ENCODE peak calls at places on chromosomes 2 and 18, in seven cellular contexts. K is body of pancreas, I is ovary, J is endothelial cell of umbilical vein, T is IMR-90, H is lower leg skin, V is stomach. O is an unnamed sample.

GRCh38 chr2:138244400-138245001 is 257.1 kb upstream of the SPOPL start:
- DNase-seq in K (no peak), I (no peak), V (no peak), J (no peak), T (peak), H (no peak), O (no peak)

GRCh38 chr18:37565138-37565984 is at the start of gene CELF4:
- DNase-seq in H (no peak), J (peak), K (peak), I (no peak), V (no peak), T (no peak), O (peak)

GRCh38 chr2:46846454-46846990 is 69.1 kb downstream of the MCFD2 start:
- DNase-seq in J (no peak), I (no peak), T (no peak), H (no peak), K (no peak), V (no peak), O (peak)

GRCh38 chr2:145874466-145874865 is 1354.5 kb upstream of the ZEB2 start:
- DNase-seq in I (no peak), K (no peak), V (no peak), T (peak), J (peak), H (no peak), O (peak)

GRCh38 chr18:43314931-43315330 is 37.6 kb upstream of the SYT4 start:
- DNase-seq in I (no peak), V (no peak), T (no peak), H (no peak), K (no peak), J (no peak), O (no peak)

GRCh38 chr18:6885992-6886823 is 156.7 kb downstream of the ARHGAP28 start:
- DNase-seq in J (peak), H (no peak), V (peak), I (peak), T (peak), K (peak), O (peak)

GRCh38 chr18:36745219-36745975 is 83.4 kb downstream of the TPGS2 start:
- DNase-seq in T (no peak), H (no peak), J (no peak), K (no peak), I (no peak), V (no peak), O (no peak)

GRCh38 chr2:18413794-18414396 is 146.6 kb downstream of the RDH14 start:
- DNase-seq in H (no peak), V (no peak), K (no peak), J (peak), I (peak), T (peak), O (peak)

GRCh38 chr2:219269362-219270054 is 9.7 kb upstream of the DNAJB2 start:
- DNase-seq in T (no peak), I (peak), H (no peak), K (peak), J (peak), V (peak), O (peak)

GRCh38 chr2:221926327-221926726 is 354.2 kb upstream of the EPHA4 start:
- DNase-seq in K (no peak), I (no peak), T (no peak), H (no peak), V (no peak), J (no peak), O (no peak)

GRCh38 chr2:195395351-195395750 is 261.7 kb upstream of the SLC39A10 start:
- DNase-seq in H (no peak), T (peak), K (no peak), I (no peak), J (no peak), V (no peak), O (no peak)

GRCh38 chr2:208515099-208515498 is 108.5 kb downstream of the PTH2R start:
- DNase-seq in H (no peak), T (no peak), J (no peak), I (no peak), V (no peak), K (no peak), O (no peak)

GRCh38 chr2:233261819-233262555 is 10.5 kb downstream of the ATG16L1 start:
- DNase-seq in J (no peak), K (no peak), I (no peak), V (no peak), H (no peak), T (no peak), O (no peak)

GRCh38 chr2:11777066-11777782 is 30.8 kb downstream of the LPIN1 start:
- DNase-seq in K (no peak), V (no peak), J (no peak), I (no peak), T (no peak), H (peak), O (no peak)

GRCh38 chr2:118670868-118671267 is 176.6 kb downstream of the EN1 start:
- DNase-seq in J (no peak), H (no peak), K (no peak), T (peak), V (no peak), I (no peak), O (no peak)

GRCh38 chr2:237196866-237197618 is 111.4 kb downstream of the COPS8 start:
- DNase-seq in K (no peak), T (peak), H (peak), I (peak), J (no peak), V (no peak), O (no peak)

GRCh38 chr2:46329803-46330775 is 32.9 kb downstream of the EPAS1 start:
- DNase-seq in V (no peak), H (no peak), J (no peak), I (no peak), T (peak), K (no peak), O (no peak)

GRCh38 chr2:201630577-201630976 is 12.7 kb downstream of the TMEM237 start:
- DNase-seq in K (no peak), J (no peak), V (no peak), H (no peak), I (no peak), T (no peak), O (no peak)

GRCh38 chr2:175601969-175602368 is 400.1 kb downstream of the LNPK start:
- DNase-seq in V (no peak), T (no peak), I (no peak), J (no peak), H (no peak), K (no peak), O (no peak)

GRCh38 chr18:42131940-42132244 is 176.9 kb downstream of the PIK3C3 start:
- DNase-seq in K (no peak), J (no peak), T (no peak), V (no peak), H (no peak), I (no peak), O (no peak)

GRCh38 chr2:123451517-123451916 is 573.6 kb upstream of the CNTNAP5 start:
- DNase-seq in I (no peak), V (no peak), K (no peak), J (no peak), H (no peak), T (no peak), O (no peak)

GRCh38 chr2:221673248-221673647 is 101.1 kb upstream of the EPHA4 start:
- DNase-seq in J (no peak), K (no peak), I (no peak), V (no peak), T (no peak), H (no peak), O (no peak)

GRCh38 chr2:75729861-75730260 is 19.1 kb upstream of the GCFC2 start:
- DNase-seq in V (no peak), T (no peak), H (no peak), K (no peak), J (peak), I (no peak), O (no peak)

GRCh38 chr2:68709421-68709911 is 25.1 kb upstream of the ARHGAP25 start:
- DNase-seq in T (peak), H (no peak), J (peak), I (peak), V (no peak), K (no peak), O (peak)

GRCh38 chr2:128640847-128641360 is 322.2 kb upstream of the HS6ST1 start:
- DNase-seq in J (no peak), K (no peak), T (no peak), H (peak), V (peak), I (peak), O (peak)

GRCh38 chr2:3870222-3870621 is 166.8 kb downstream of the DCDC2C start:
- DNase-seq in K (no peak), I (no peak), V (no peak), H (no peak), T (no peak), J (no peak), O (no peak)

GRCh38 chr2:108325756-108326155 is 37.1 kb downstream of the SULT1C2 start:
- DNase-seq in I (no peak), H (no peak), K (no peak), V (no peak), J (no peak), T (peak), O (no peak)

GRCh38 chr2:218026676-218027425 is 24.1 kb upstream of the TNS1 start:
- DNase-seq in I (no peak), H (peak), J (no peak), K (peak), T (no peak), V (peak), O (no peak)

GRCh38 chr18:65523461-65523860 is 227.4 kb upstream of the CDH7 start:
- DNase-seq in I (no peak), T (no peak), K (no peak), J (no peak), H (no peak), V (no peak), O (no peak)
- TF ChIP-seq CTCF in I (no peak), T (no peak), K (no peak), J (no peak), H (no peak), V (no peak), O (no peak)

DNA sequence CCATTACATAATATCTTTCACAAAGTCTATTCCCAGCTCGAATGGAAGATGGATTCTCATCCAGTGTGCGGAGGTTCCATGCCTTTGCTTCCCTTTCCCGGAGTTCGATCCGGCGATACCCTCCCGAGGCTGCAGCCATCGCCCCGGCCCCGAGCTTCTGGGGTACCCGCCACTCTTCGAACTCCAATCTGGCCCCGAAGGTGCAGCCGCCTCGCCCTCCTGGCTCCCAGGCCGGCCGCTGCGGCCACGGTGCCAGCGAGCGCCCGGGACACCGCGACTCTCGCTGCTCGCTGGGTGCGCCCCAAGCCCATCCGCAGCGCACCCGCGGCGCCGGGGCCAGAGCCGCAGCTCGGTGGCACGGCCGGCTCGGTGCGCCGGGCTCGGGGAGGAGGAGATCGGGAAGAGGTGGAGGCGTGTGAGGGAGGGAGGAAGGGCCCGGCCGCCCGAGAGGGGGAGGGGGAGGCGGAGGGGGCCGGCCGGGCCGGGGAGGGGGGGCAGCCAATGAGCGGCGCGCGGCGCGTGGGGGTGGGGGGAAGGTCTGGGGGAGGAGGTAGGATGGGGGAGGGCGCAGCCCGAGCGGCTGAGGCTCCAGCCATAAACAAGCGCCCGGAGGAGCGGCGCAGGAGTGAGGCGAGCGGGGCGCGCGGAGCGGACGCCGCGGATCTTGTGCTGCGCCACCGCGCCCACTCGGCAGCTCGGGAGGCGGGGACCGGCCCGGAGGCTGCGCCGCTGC is at the start of gene CRIM1:
- DNase-seq in H (peak), V (peak), K (peak), T (peak), J (peak), I (peak), O (peak)
- TF ChIP-seq POLR2A in H (peak), V (no peak), K (peak), T (peak), J (peak), I (peak), O (peak)

GRCh38 chr2:55268907-55269611 is at the start of gene MTIF2:
- DNase-seq in V (peak), J (peak), T (peak), I (peak), K (peak), H (peak), O (peak)
- TF ChIP-seq CTCF in V (peak), J (no peak), T (peak), I (peak), K (peak), H (no peak), O (peak)

GRCh38 chr18:22348521-22349316 is 69.0 kb downstream of the CTAGE1 start:
- DNase-seq in K (peak), T (peak), I (peak), H (no peak), J (peak), V (peak), O (peak)

GRCh38 chr18:22347624-22348511 is 69.8 kb downstream of the CTAGE1 start:
- DNase-seq in V (no peak), H (no peak), I (peak), K (peak), J (peak), T (peak), O (no peak)

GRCh38 chr18:22345733-22346132 is 72.0 kb downstream of the CTAGE1 start:
- DNase-seq in I (no peak), J (peak), T (peak), V (no peak), H (no peak), K (no peak), O (peak)

GRCh38 chr18:22346342-22346967 is 71.3 kb downstream of the CTAGE1 start:
- DNase-seq in H (no peak), J (peak), I (peak), V (peak), K (peak), T (peak), O (peak)

DNA sequence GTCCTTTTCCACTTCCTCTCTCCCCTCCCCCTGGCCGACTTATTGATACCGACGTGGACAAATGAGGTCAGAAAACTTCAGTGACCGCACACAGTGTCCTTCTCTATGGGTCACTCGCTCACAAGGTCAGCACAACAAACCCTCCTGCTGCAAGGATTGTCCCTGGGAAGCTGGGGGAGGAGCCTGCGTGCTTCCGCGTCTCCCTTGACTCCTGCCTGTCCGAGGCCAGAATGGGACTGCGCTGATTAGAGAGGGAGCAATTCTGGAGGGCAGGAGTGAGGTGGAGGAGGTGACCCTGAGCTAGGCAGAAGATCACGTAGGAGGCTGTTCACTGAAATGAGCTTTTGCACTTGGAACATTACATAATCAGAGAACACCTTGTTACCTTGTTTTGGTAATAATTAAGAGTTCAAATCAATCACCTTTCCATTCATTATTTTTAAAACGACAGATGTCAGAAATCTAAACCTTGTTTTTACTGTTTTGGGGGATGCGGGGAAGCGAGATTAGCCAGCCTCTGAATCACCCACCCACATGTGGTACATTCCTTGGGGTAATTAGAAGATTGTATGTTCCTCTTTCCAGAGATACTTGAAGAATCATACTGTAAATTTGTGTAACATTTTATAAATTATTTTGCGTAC is 70.6 kb downstream of the CTAGE1 start:
- DNase-seq in V (peak), H (no peak), K (peak), J (peak), T (peak), I (peak), O (peak)
- TF ChIP-seq POLR2A in V (no peak), H (no peak), K (no peak), J (no peak), T (no peak), I (peak), O (peak)

GRCh38 chr2:111703759-111704158 is 180.2 kb downstream of the ANAPC1 start:
- DNase-seq in J (no peak), H (peak), V (no peak), T (no peak), K (no peak), I (no peak), O (peak)

GRCh38 chr2:111701798-111702118 is 182.2 kb downstream of the ANAPC1 start:
- DNase-seq in T (no peak), J (no peak), V (no peak), I (no peak), H (peak), K (no peak), O (no peak)

GRCh38 chr2:111701266-111701665 is 182.7 kb downstream of the ANAPC1 start:
- DNase-seq in J (no peak), T (no peak), H (peak), V (no peak), I (no peak), K (no peak), O (no peak)

GRCh38 chr2:111702809-111703196 is 181.2 kb downstream of the ANAPC1 start:
- DNase-seq in J (no peak), T (no peak), I (no peak), V (no peak), H (peak), K (no peak), O (no peak)

DNA sequence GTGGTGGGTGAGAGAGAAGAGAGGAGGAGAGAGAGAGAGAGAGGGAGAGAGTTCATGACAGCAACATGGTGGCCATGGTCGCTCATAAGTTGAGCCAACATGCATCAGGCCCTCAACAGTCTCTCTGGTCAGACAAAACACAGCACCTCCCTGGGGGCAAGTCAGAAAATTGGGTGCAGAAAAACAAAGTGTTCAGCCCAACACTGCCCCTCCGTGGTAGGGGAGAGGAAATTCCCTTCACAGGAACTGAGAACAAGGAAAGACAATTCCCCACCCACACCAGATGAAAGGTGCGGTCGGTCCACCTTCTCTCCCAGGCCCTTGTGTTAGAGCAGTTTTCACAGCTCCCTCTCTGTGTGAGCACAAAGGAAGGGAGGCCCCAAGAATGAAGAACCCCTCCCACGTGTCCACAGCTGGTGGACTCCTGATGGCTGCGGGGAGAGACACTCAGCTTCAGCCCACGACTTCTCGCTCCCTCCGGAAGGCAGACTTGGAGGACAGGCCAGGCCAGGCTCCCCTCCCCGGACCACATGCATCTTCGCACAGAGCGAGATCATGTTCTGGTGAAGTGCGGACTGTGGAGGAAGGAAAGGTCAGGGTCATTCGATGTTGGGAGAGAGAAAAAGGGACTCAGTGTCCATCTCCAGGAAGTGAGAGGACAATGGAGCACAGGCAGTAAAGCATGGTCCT is 181.7 kb downstream of the ANAPC1 start:
- DNase-seq in T (peak), K (peak), H (peak), V (peak), J (peak), I (no peak), O (peak)
- TF ChIP-seq CTCF in T (peak), K (peak), H (no peak), V (peak), J (peak), I (no peak), O (peak)

GRCh38 chr2:73112913-73113633 is at the start of gene RAB11FIP5:
- DNase-seq in T (peak), V (peak), I (peak), H (peak), J (peak), K (peak), O (peak)
- TF ChIP-seq POLR2A in T (peak), V (no peak), I (peak), H (no peak), J (peak), K (peak), O (peak)

GRCh38 chr2:173090973-173091660 is 15.5 kb downstream of the MAP3K20 start:
- DNase-seq in V (no peak), T (no peak), K (no peak), H (no peak), J (no peak), I (peak), O (no peak)
- TF ChIP-seq CTCF in V (no peak), T (peak), K (no peak), H (no peak), J (no peak), I (peak), O (no peak)

GRCh38 chr2:151262629-151263028 is 966 bp upstream of the RBM43 start:
- DNase-seq in I (no peak), T (no peak), H (no peak), J (no peak), K (no peak), V (no peak), O (peak)

GRCh38 chr2:151260492-151261239 is 997 bp downstream of the RBM43 start:
- DNase-seq in H (no peak), T (peak), V (no peak), K (peak), I (no peak), J (peak), O (no peak)

GRCh38 chr2:151264157-151264835 is 2.6 kb upstream of the RBM43 start:
- DNase-seq in I (no peak), K (no peak), V (no peak), H (no peak), J (no peak), T (no peak), O (no peak)

GRCh38 chr2:151261977-151262291 is 271 bp upstream of the RBM43 start:
- DNase-seq in H (no peak), V (no peak), T (no peak), K (no peak), J (no peak), I (no peak), O (no peak)

GRCh38 chr2:151261240-151261976 is at the start of gene RBM43:
- DNase-seq in K (peak), H (peak), V (peak), I (peak), T (peak), J (peak), O (peak)
- TF ChIP-seq POLR2A in K (peak), H (peak), V (no peak), I (peak), T (peak), J (peak), O (peak)

GRCh38 chr2:7692657-7693161 is 775.5 kb downstream of the RNF144A start:
- DNase-seq in J (no peak), H (no peak), T (peak), V (no peak), I (no peak), K (no peak), O (no peak)
- TF ChIP-seq CTCF in J (no peak), H (no peak), T (no peak), V (no peak), I (no peak), K (no peak), O (no peak)